ENCODE peak calls at places on chromosome 18, in seven cellular contexts. Y is upper lobe of right lung, K is pancreas, S is upper lobe of left lung, A is transverse colon, X is hepatocyte, F is psoas muscle. V is an unnamed sample.

GRCh38 chr18:50373531-50373930 is 1.3 kb upstream of the SKA1 start:
- DNase-seq in A (peak; percentile 17), X (peak; percentile 32), F (no peak), K (no peak), Y (no peak), S (no peak), V (no peak)

GRCh38 chr18:56200381-56200831 is 438.0 kb downstream of the TXNL1 start:
- DNase-seq in S (no peak), K (no peak), F (no peak), X (no peak), A (no peak), Y (no peak), V (no peak)

GRCh38 chr18:45024357-45025107 is 343.8 kb downstream of the SETBP1 start:
- DNase-seq in F (no peak), X (no peak), Y (no peak), K (no peak), S (no peak), A (no peak), V (no peak)

GRCh38 chr18:29218101-29218500 is 1041.2 kb upstream of the CDH2 start:
- DNase-seq in F (no peak), A (no peak), S (no peak), Y (no peak), K (no peak), X (no peak), V (no peak)

GRCh38 chr18:3983351-3983969 is 471.6 kb downstream of the DLGAP1 start:
- DNase-seq in K (no peak), Y (no peak), S (no peak), F (no peak), A (no peak), X (no peak), V (no peak)

GRCh38 chr18:49865401-49865800 is 52.1 kb upstream of the ACAA2 start:
- DNase-seq in Y (peak; percentile 49), A (peak; percentile 41), X (no peak), F (no peak), S (no peak), K (peak; percentile 91), V (no peak)

GRCh38 chr18:35030234-35030989 is 10.8 kb upstream of the MAPRE2 start:
- DNase-seq in Y (no peak), S (no peak), X (peak; percentile 28), A (peak; percentile 22), F (no peak), K (no peak), V (no peak)

GRCh38 chr18:55018602-55019001 is 59.3 kb upstream of the CCDC68 start:
- DNase-seq in X (no peak), F (no peak), S (no peak), Y (no peak), K (no peak), A (no peak), V (no peak)

GRCh38 chr18:75221397-75221796 is 10.8 kb downstream of the TSHZ1 start:
- DNase-seq in Y (no peak), S (no peak), X (no peak), K (no peak), F (no peak), A (no peak), V (no peak)

GRCh38 chr18:49183921-49184320 is 233.2 kb upstream of the SMAD7 start:
- DNase-seq in K (no peak), Y (no peak), F (no peak), S (no peak), X (no peak), A (no peak), V (no peak)

GRCh38 chr18:6948656-6949055 is 168.9 kb downstream of the LAMA1 start:
- DNase-seq in S (no peak), K (no peak), F (no peak), Y (no peak), X (no peak), A (no peak), V (no peak)

GRCh38 chr18:23924813-23925212 is 89.7 kb upstream of the TTC39C start:
- DNase-seq in A (no peak), Y (no peak), K (no peak), X (no peak), F (no peak), S (no peak), V (no peak)

GRCh38 chr18:11392974-11393373 is 216.4 kb upstream of the SLC35G4 start:
- DNase-seq in K (no peak), A (no peak), Y (no peak), S (no peak), F (no peak), X (no peak), V (no peak)

GRCh38 chr18:61748024-61748423 is 144.8 kb downstream of the RNF152 start:
- DNase-seq in S (no peak), X (no peak), Y (no peak), K (no peak), A (no peak), F (no peak), V (no peak)

GRCh38 chr18:79868168-79868784 is 70.5 kb downstream of the KCNG2 start:
- DNase-seq in X (no peak), Y (peak; percentile 63), F (no peak), K (no peak), S (no peak), A (no peak), V (no peak)

GRCh38 chr18:74963820-74964446 is 245.0 kb downstream of the PTGR3 start:
- DNase-seq in S (peak; percentile 81), K (no peak), A (peak; percentile 24), F (no peak), X (peak; percentile 43), Y (no peak), V (no peak)

GRCh38 chr18:79511671-79512301 is 116.1 kb downstream of the NFATC1 start:
- DNase-seq in A (peak; percentile 5), X (no peak), Y (peak; percentile 44), K (no peak), F (peak; percentile 45), S (peak; percentile 14), V (peak; percentile 12)

GRCh38 chr18:50327983-50328382 is 40.5 kb upstream of the CXXC1 start:
- DNase-seq in S (no peak), F (no peak), A (no peak), X (no peak), K (no peak), Y (no peak), V (no peak)

GRCh38 chr18:10412933-10413332 is 41.5 kb upstream of the APCDD1 start:
- DNase-seq in K (no peak), F (no peak), S (no peak), A (no peak), X (no peak), Y (no peak), V (no peak)

GRCh38 chr18:21703241-21703820 is 1.2 kb downstream of the ABHD3 start:
- DNase-seq in S (no peak), F (no peak), X (no peak), Y (no peak), A (peak; percentile 71), K (no peak), V (no peak)

GRCh38 chr18:13438507-13439056 is 220.0 kb downstream of the LDLRAD4 start:
- DNase-seq in A (no peak), K (no peak), F (no peak), S (no peak), X (no peak), Y (no peak), V (no peak)
- H3K4me1 ChIP-seq in A (no peaks in the 10 kb centered on the region), K (no peaks in the 10 kb centered on the region), F (peaks cover 19% of the 10 kb centered on the region), S (peaks cover 5% of the 10 kb centered on the region), X (no peaks in the 10 kb centered on the region), Y (peaks cover 8% of the 10 kb centered on the region), V (peaks cover 23% of the 10 kb centered on the region)

GRCh38 chr18:58640428-58640805 is 11.5 kb upstream of the ALPK2 start:
- DNase-seq in Y (no peak), A (no peak), S (no peak), F (no peak), K (no peak), X (no peak), V (no peak)
- H3K4me3 ChIP-seq in Y (no peak overlapping the region), A (no peak overlapping the region), S (no peak overlapping the region), F (no peak overlapping the region), K (no peak overlapping the region), X (no peak overlapping the region), V (no peak overlapping the region)

DNA sequence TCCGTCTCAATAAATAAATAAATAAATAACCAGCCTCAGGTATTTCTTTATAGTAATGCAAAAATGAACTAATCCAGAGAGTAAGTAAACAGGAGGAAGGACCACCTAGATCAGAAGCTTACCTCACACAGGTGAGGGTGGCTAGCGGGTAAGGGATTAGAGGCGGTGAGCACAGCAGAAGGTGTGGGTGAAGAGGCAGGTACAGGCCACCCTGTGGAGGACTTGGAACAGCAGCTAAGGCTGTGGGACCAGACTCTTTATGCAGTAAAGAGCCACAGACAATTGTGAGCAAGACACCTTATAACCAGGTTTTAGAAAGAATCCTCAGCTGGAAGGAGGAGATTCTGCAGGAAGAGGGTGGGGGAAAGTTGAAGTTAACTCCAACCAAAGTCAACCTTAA is 34.2 kb upstream of the TTR start:
- DNase-seq in X (no peak), F (no peak), S (no peak), Y (no peak), A (no peak), K (no peak), V (no peak)
- TF ChIP-seq CTCF in X (no peak), F (no peak), S (no peak), Y (no peak), A (no peak), K (no peak), V (no peak)

GRCh38 chr18:41644466-41644865 is 310.6 kb upstream of the PIK3C3 start:
- DNase-seq in K (no peak), A (no peak), S (no peak), X (no peak), Y (no peak), F (no peak), V (no peak)

GRCh38 chr18:41642756-41643155 is 312.3 kb upstream of the PIK3C3 start:
- DNase-seq in K (no peak), F (no peak), S (no peak), A (no peak), X (no peak), Y (no peak), V (no peak)

GRCh38 chr18:41646915-41647314 is 308.1 kb upstream of the PIK3C3 start:
- DNase-seq in F (no peak), K (no peak), X (no peak), S (no peak), Y (no peak), A (no peak), V (no peak)

GRCh38 chr18:41645600-41646360 is 309.3 kb upstream of the PIK3C3 start:
- DNase-seq in K (no peak), A (no peak), S (no peak), X (peak; percentile 10), F (no peak), Y (no peak), V (no peak)

GRCh38 chr18:41643427-41643826 is 311.6 kb upstream of the PIK3C3 start:
- DNase-seq in X (no peak), S (no peak), F (no peak), A (no peak), Y (no peak), K (no peak), V (no peak)
- H3K4me1 ChIP-seq in X (no peaks in the 10 kb centered on the region), S (no peaks in the 10 kb centered on the region), F (no peaks in the 10 kb centered on the region), A (no peaks in the 10 kb centered on the region), Y (no peaks in the 10 kb centered on the region), K (no peaks in the 10 kb centered on the region), V (no peaks in the 10 kb centered on the region)

DNA sequence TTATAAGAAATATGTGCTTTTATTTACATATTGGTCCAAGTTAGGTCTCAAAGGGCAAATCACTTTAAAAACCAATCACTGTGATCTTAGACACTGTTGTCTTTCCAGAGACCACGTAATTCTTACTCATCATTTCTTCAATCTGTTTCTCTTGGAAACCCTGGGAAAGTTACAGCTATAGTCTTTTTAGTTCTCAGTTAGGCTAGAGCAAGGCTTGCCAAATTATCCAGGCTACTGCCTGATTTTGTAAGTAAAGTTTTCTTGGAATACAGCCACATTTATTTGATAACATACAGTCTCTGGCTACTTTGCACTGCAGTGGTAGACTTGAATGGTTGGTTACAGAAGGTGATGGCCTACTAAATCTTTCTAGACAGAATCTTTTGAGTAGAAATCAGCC is 106.0 kb downstream of the KIAA1328 start:
- DNase-seq in Y (no peak), K (no peak), A (no peak), S (no peak), F (no peak), X (no peak), V (no peak)
- H3K4me3 ChIP-seq in Y (no peak overlapping the region), K (no peak overlapping the region), A (no peak overlapping the region), S (no peak overlapping the region), F (no peak overlapping the region), X (no peak overlapping the region), V (no peak overlapping the region)

V was measured in tibial artery.